ENCODE peak calls at places on chromosomes 12 and 14, in six cellular contexts. S is activated naive CD8-positive, alpha-beta T cell treated with anti-CD3 and anti-CD28 coated beads, Interleukin-2, amount 50 U/mL, for 24 hours; E is tibial artery; W is amygdala; C is fibroblast of the conjunctiva; B is AG10803. V is an unnamed sample.

GRCh38 chr12:94570161-94570560 is 80.2 kb downstream of the TMCC3 start:
- DNase-seq in E (no peak), S (no peak), W (no peak), B (no peak), C (no peak), V (no peak)

GRCh38 chr12:75477137-75477536 is 3.4 kb upstream of the GLIPR1 start:
- DNase-seq in C (no peak), W (no peak), S (no peak), E (no peak), B (no peak), V (no peak)

GRCh38 chr12:113130457-113131135 is 5.0 kb downstream of the RASAL1 start:
- DNase-seq in E (no peak), B (no peak), S (no peak), W (no peak), C (no peak), V (no peak)

GRCh38 chr14:56650977-56651376 is 71.4 kb downstream of the TMEM260 start:
- DNase-seq in C (no peak), S (no peak), B (no peak), W (no peak), E (no peak), V (no peak)

GRCh38 chr14:71533396-71533795 is 398.8 kb upstream of the RGS6 start:
- DNase-seq in W (no peak), E (no peak), B (peak), C (peak), S (no peak), V (no peak)

GRCh38 chr14:88547386-88547780 is 7.4 kb downstream of the PTPN21 start:
- DNase-seq in W (no peak), S (no peak), E (no peak), C (no peak), B (no peak), V (no peak)

GRCh38 chr12:3330976-3331375 is 160.0 kb upstream of the PRMT8 start:
- DNase-seq in C (no peak), E (no peak), S (no peak), B (no peak), W (no peak), V (no peak)

GRCh38 chr14:75044322-75044721 is 6.9 kb downstream of the MLH3 start:
- DNase-seq in W (no peak), S (no peak), E (no peak), C (no peak), B (peak), V (no peak)

GRCh38 chr14:25095784-25096390 is 45.9 kb upstream of the STXBP6 start:
- DNase-seq in B (no peak), C (no peak), S (no peak), E (no peak), W (no peak), V (no peak)

GRCh38 chr14:92863281-92863680 is 59.7 kb upstream of the CHGA start:
- DNase-seq in B (no peak), C (no peak), W (no peak), E (no peak), S (no peak), V (no peak)

GRCh38 chr12:48329199-48329939 is 21.4 kb downstream of the ZNF641 start:
- DNase-seq in E (no peak), S (no peak), B (no peak), W (no peak), C (no peak), V (no peak)

GRCh38 chr14:105168496-105168978 is at the start of gene JAG2:
- DNase-seq in W (peak), B (no peak), S (peak), E (no peak), C (no peak), V (no peak)

GRCh38 chr12:89494411-89495231 is 30.0 kb downstream of the GALNT4 start:
- DNase-seq in C (no peak), B (peak), S (peak), E (no peak), W (no peak), V (no peak)

GRCh38 chr12:14824012-14824634 is 10.1 kb upstream of the SMCO3 start:
- DNase-seq in E (no peak), W (no peak), B (no peak), C (no peak), S (no peak), V (no peak)

GRCh38 chr12:46990211-46990610 is 89.2 kb upstream of the PCED1B start:
- DNase-seq in W (no peak), C (no peak), S (no peak), B (no peak), E (no peak), V (no peak)

GRCh38 chr12:122079532-122080081 is 1.1 kb downstream of the MLXIP start:
- DNase-seq in S (no peak), B (no peak), W (no peak), C (no peak), E (no peak), V (no peak)

GRCh38 chr12:23099604-23100003 is 474.6 kb downstream of the ETNK1 start:
- DNase-seq in E (no peak), S (no peak), C (no peak), W (no peak), B (no peak), V (no peak)

GRCh38 chr12:120261951-120262851 is 3.3 kb downstream of the PXN start:
- DNase-seq in S (no peak), E (peak), B (no peak), W (no peak), C (no peak), V (no peak)

GRCh38 chr14:61498811-61499210 is 177.4 kb downstream of the PRKCH start:
- DNase-seq in B (peak), S (no peak), E (no peak), C (no peak), W (no peak), V (no peak)

GRCh38 chr14:31205681-31206535 is 1.7 kb downstream of the HECTD1 start:
- DNase-seq in C (peak), B (peak), E (no peak), S (no peak), W (no peak), V (no peak)

GRCh38 chr12:104793280-104793679 is 164.8 kb downstream of the SLC41A2 start:
- DNase-seq in W (no peak), B (peak), E (peak), C (peak), S (no peak), V (no peak)

V was measured in SK-N-MC.